ENCODE peak calls at places on chromosome 21, in five cellular contexts. C is tibial artery, X is fibroblast of lung, F is astrocyte of the cerebellum, U is neural crest cell. T is an unnamed sample.

GRCh38 chr21:16420086-16420724 is 690.4 kb downstream of the USP25 start:
- DNase-seq in U (no peak), F (peak), C (peak), X (peak), T (no peak)

GRCh38 chr21:42315296-42315891 is at the start of gene TFF3:
- DNase-seq in F (no peak), U (no peak), C (no peak), X (no peak), T (no peak)

GRCh38 chr21:40631201-40631600 is 215.8 kb downstream of the DSCAM start:
- DNase-seq in C (no peak), F (peak), U (no peak), X (no peak), T (no peak)

GRCh38 chr21:33064623-33064996 is 5.3 kb upstream of the OLIG1 start:
- DNase-seq in U (no peak), C (no peak), X (no peak), F (no peak), T (no peak)

GRCh38 chr21:26684866-26685265 is 111.8 kb upstream of the CYYR1 start:
- DNase-seq in X (no peak), C (no peak), U (no peak), F (no peak), T (no peak)

GRCh38 chr21:40102682-40103081 is 235.4 kb downstream of the PCP4 start:
- DNase-seq in F (no peak), C (no peak), U (no peak), X (no peak), T (no peak)

GRCh38 chr21:38839683-38840286 is 34.1 kb downstream of the ETS2 start:
- DNase-seq in U (no peak), X (peak), C (no peak), F (peak), T (no peak)

GRCh38 chr21:16002872-16003466 is 273.2 kb downstream of the USP25 start:
- DNase-seq in U (no peak), X (peak), F (peak), C (no peak), T (no peak)

GRCh38 chr21:45460611-45461368 is 55.8 kb downstream of the COL18A1 start:
- DNase-seq in F (peak), U (no peak), C (no peak), X (peak), T (no peak)

GRCh38 chr21:18832081-18832670 is 428.6 kb upstream of the TMPRSS15 start:
- DNase-seq in F (no peak), C (no peak), X (no peak), U (no peak), T (no peak)

GRCh38 chr21:45891388-45892155 is 90.0 kb upstream of the COL6A1 start:
- DNase-seq in U (no peak), X (no peak), C (no peak), F (no peak), T (no peak)

GRCh38 chr21:40043866-40044265 is 176.6 kb downstream of the PCP4 start:
- DNase-seq in X (no peak), C (no peak), U (no peak), F (no peak), T (no peak)

GRCh38 chr21:42193131-42193671 is 25.7 kb upstream of the ABCG1 start:
- DNase-seq in C (no peak), U (no peak), X (no peak), F (no peak), T (peak)

GRCh38 chr21:34582506-34583150 is 32.3 kb downstream of the RCAN1 start:
- DNase-seq in U (peak), F (peak), C (no peak), X (peak), T (no peak)

GRCh38 chr21:42235593-42235992 is 16.7 kb downstream of the ABCG1 start:
- DNase-seq in U (no peak), X (no peak), F (no peak), C (no peak), T (no peak)

GRCh38 chr21:14303731-14304488 is 79.0 kb downstream of the HSPA13 start:
- DNase-seq in C (no peak), U (no peak), X (no peak), F (no peak), T (no peak)

GRCh38 chr21:46098303-46099141 is 610 bp downstream of the COL6A2 start:
- DNase-seq in F (no peak), X (no peak), C (peak), U (no peak), T (peak)

GRCh38 chr21:32456497-32456918 is 44.0 kb downstream of the EVA1C start:
- DNase-seq in F (no peak), X (peak), C (no peak), U (no peak), T (no peak)

GRCh38 chr21:18666725-18667124 is 263.1 kb upstream of the TMPRSS15 start:
- DNase-seq in X (no peak), C (no peak), U (no peak), F (no peak), T (no peak)

DNA sequence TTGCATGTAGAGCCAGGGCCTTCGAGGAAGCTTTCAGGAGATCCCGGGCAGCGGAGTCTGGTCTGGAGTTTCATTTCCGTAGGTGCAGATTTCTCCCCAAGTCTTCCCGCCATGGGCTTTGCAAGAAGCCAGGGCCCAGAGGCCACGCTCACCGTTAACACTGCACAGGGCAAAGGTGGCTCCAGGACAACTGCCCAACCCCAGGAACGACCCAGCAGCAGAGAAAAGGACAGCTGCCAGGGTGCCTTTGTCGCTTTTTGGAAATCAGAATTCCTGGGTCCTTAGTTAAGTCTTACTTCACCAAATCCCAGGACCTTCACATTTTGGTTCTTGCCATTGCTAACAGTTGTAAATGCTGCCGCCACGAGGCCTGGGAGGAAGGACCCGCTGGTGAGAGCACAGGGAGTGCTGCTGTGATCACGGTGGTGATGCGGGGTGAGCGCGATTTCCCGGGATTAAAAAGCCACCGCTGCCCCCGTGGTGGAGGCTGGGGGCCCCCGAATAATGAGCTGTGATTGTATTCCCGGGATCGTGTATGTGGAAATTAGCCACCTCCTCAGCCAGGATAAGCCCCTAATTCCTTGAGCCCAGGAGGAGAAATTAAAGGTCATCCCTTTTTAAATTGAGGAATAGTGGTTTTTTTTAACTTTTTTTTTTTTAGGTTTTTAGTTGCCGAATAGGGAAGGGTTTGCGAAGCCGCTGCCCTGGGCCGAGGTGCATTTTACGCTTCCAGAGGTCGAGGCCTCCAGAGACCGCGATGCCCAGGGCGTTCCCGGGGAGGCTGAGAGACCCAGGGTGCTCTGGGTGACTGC is 8.2 kb downstream of the SIM2 start:
- DNase-seq in X (peak), C (peak), F (no peak), U (no peak), T (no peak)
- TF ChIP-seq CTCF in X (no peak), C (no peak), F (no peak), U (no peak), T (no peak)

GRCh38 chr21:44376606-44377005 is 23.2 kb downstream of the TRPM2 start:
- DNase-seq in C (peak), X (no peak), F (no peak), U (no peak), T (no peak)

GRCh38 chr21:44377922-44378645 is 24.7 kb downstream of the TRPM2 start:
- DNase-seq in U (no peak), X (no peak), F (no peak), C (peak), T (no peak)

GRCh38 chr21:44378646-44379581 is 25.5 kb downstream of the TRPM2 start:
- DNase-seq in U (no peak), C (no peak), X (no peak), F (no peak), T (no peak)

GRCh38 chr21:44375686-44376320 is 22.4 kb downstream of the TRPM2 start:
- DNase-seq in U (no peak), C (peak), F (no peak), X (no peak), T (no peak)

DNA sequence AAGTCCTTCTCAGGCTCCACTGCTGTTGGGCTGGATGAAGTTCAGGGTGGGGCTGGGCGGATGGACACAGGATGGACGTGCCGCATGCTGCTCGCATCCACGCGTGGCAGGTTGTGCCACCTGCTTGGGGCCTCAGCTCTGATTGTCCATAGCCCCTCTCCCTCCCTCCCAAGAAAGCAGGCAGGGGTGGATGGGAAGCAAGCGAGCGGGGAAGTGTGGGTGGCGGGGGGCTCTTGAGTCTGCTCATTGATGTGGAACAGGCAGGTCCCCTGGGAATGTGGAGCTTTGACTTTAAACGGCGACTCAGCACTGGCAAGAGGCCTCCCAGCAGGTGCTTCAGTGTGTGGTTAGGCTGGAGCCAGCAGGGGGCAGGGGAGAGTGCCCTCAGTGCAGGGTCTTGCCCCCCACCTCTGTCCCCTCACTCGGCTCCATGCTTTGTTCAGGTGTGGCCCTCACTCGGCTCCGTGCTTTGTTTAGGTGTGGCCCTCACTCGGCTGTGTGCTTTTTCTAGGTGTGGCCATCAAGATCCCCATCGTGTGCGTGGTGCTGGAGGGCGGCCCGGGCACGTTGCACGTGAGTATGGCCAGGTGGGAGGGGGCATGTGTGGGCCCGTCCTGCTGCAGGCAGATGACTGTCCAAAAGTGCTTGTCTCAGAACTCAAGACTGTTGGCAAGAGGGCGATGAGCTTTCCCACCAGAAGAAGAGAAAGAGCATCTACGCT is 23.9 kb downstream of the TRPM2 start:
- DNase-seq in F (no peak), X (no peak), U (no peak), C (peak), T (no peak)
- TF ChIP-seq CTCF in F (no peak), X (no peak), U (peak), C (no peak), T (no peak)

GRCh38 chr21:35696644-35697043 is 363.7 kb downstream of the SETD4 start:
- DNase-seq in X (no peak), U (no peak), C (no peak), F (no peak), T (no peak)
- TF ChIP-seq CTCF in X (no peak), U (peak), C (no peak), F (peak), T (no peak)

GRCh38 chr21:36477559-36477958 is 2.4 kb downstream of the CLDN14 start:
- DNase-seq in X (no peak), F (no peak), C (no peak), U (no peak), T (no peak)

GRCh38 chr21:36479415-36480402 is at the start of gene CLDN14:
- DNase-seq in C (peak), F (no peak), U (no peak), X (peak), T (no peak)

GRCh38 chr21:36478207-36478701 is 1.7 kb downstream of the CLDN14 start:
- DNase-seq in F (peak), X (peak), C (no peak), U (no peak), T (no peak)

GRCh38 chr21:36480618-36481017 is 696 bp upstream of the CLDN14 start:
- DNase-seq in F (no peak), X (no peak), U (no peak), C (no peak), T (no peak)

DNA sequence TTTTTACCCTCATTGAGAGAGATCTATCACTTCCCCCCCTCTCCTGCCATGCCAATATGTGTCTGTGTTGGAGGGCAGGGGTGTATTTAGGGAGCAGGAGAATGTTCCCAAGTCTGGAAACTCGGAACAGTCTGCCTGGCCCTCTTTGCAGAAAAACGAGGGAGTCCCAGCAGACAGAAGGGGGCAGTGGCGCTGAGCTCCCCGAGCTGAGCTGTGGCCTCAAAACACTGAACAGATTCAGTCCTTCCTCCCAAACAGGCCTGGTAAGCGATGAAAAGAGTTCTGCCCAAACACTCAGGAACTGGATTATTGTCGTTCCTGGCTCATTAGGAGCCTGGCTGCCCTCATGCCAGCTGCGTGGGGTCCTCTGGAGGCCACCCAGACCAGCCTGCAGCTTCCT is 981 bp downstream of the CLDN14 start:
- DNase-seq in U (peak), X (no peak), C (no peak), F (no peak), T (no peak)
- TF ChIP-seq CTCF in U (no peak), X (peak), C (no peak), F (peak), T (no peak)

GRCh38 chr21:17427157-17427556 is 85.7 kb upstream of the CXADR start:
- DNase-seq in U (no peak), X (no peak), F (no peak), C (no peak), T (no peak)
- TF ChIP-seq CTCF in U (no peak), X (no peak), F (no peak), C (no peak), T (no peak)

GRCh38 chr21:22120616-22121266 is 1122.5 kb downstream of the NCAM2 start:
- DNase-seq in X (peak), C (no peak), U (no peak), F (no peak), T (no peak)
- TF ChIP-seq CTCF in X (no peak), C (no peak), U (peak), F (peak), T (no peak)